ENCODE peak calls at places on chromosomes 11 and 22, in nine cellular contexts. C is CD4-positive, alpha-beta memory T cell; P is activated naive CD8-positive, alpha-beta T cell treated with anti-CD3 and anti-CD28 coated beads, Interleukin-2, amount 50 U/mL, for 24 hours; L is non-pigmented ciliary epithelial cell; B is bronchial epithelial cell; V is stimulated activated CD4-positive, alpha-beta T cell treated with anti-CD3 and anti-CD28 coated beads, Interleukin-1b, Interleukin-23, amount 100 ng/mL, for 24 hours; F is NK-92 treated with Interleukin-12 subunit alpha and Interleukin-12 subunit beta, amount 100 ng/mL, for 24 hours; H is activated CD4-positive, alpha-beta T cell treated with anti-CD3 and anti-CD28 coated beads, Interleukin-2, amount 50 U/mL, for 48 hours; E is midbrain. M is an unnamed sample.

GRCh38 chr11:71418643-71419042 is 29.6 kb downstream of the DHCR7 start:
- DNase-seq in F (no peak), P (peak), L (no peak), V (no peak), B (no peak), H (peak), E (no peak), C (no peak), M (no peak)

GRCh38 chr11:106420048-106420665 is 342.7 kb downstream of the AASDHPPT start:
- DNase-seq in H (no peak), E (peak), F (no peak), V (no peak), L (no peak), C (no peak), P (no peak), B (no peak), M (no peak)

GRCh38 chr22:40002935-40003715 is 8.4 kb downstream of the FAM83F start:
- DNase-seq in B (no peak), H (no peak), F (no peak), C (no peak), V (no peak), L (no peak), P (no peak), E (no peak), M (no peak)

GRCh38 chr11:3049430-3050243 is 7.6 kb downstream of the CARS1 start:
- DNase-seq in P (peak), V (peak), C (peak), L (peak), B (peak), F (no peak), H (peak), E (peak), M (peak)

GRCh38 chr11:94793822-94794221 is 25.7 kb downstream of the AMOTL1 start:
- DNase-seq in V (no peak), H (no peak), B (peak), C (no peak), L (peak), F (no peak), E (no peak), P (no peak), M (no peak)

GRCh38 chr11:102950622-102951081 is 4.9 kb downstream of the MMP13 start:
- DNase-seq in C (no peak), E (no peak), P (no peak), B (peak), V (no peak), L (no peak), F (no peak), H (no peak), M (no peak)

GRCh38 chr11:108592591-108593213 is 866 bp downstream of the EXPH5 start:
- DNase-seq in E (no peak), V (peak), C (peak), F (no peak), B (no peak), H (peak), P (peak), L (no peak), M (no peak)

GRCh38 chr22:26713823-26714449 is 56.5 kb downstream of the MIAT start:
- DNase-seq in F (no peak), C (no peak), V (no peak), H (no peak), B (peak), E (no peak), P (no peak), L (peak), M (no peak)

GRCh38 chr11:60868682-60869450 is 1.5 kb downstream of the ZP1 start:
- DNase-seq in F (no peak), C (no peak), E (no peak), B (no peak), V (no peak), L (no peak), P (no peak), H (no peak), M (no peak)

GRCh38 chr11:33801821-33802413 is 27.6 kb upstream of the FBXO3 start:
- DNase-seq in P (no peak), H (no peak), V (no peak), E (no peak), B (no peak), F (no peak), L (no peak), C (no peak), M (no peak)

GRCh38 chr11:41950470-41951143 is 491.2 kb upstream of the LRRC4C start:
- DNase-seq in C (no peak), H (no peak), P (no peak), E (no peak), V (no peak), F (no peak), B (no peak), L (no peak), M (no peak)

GRCh38 chr22:40671796-40672360 is 7.4 kb upstream of the MCHR1 start:
- DNase-seq in F (no peak), H (no peak), P (no peak), E (no peak), B (no peak), V (no peak), C (no peak), L (no peak), M (no peak)

GRCh38 chr11:70410276-70410675 is 11.9 kb downstream of the CTTN start:
- DNase-seq in B (no peak), P (no peak), F (no peak), H (no peak), E (peak), C (no peak), L (no peak), V (no peak), M (no peak)

GRCh38 chr22:21779444-21779843 is 43.9 kb upstream of the YPEL1 start:
- DNase-seq in E (no peak), P (no peak), V (no peak), B (no peak), H (no peak), L (no peak), C (no peak), F (no peak), M (no peak)

GRCh38 chr22:38338772-38339379 is 21.6 kb upstream of the CSNK1E start:
- DNase-seq in E (no peak), H (no peak), L (no peak), F (no peak), C (no peak), B (no peak), P (no peak), V (no peak), M (no peak)

GRCh38 chr11:134497586-134497985 is 85.5 kb upstream of the B3GAT1 start:
- DNase-seq in H (no peak), C (no peak), E (no peak), B (no peak), V (no peak), P (no peak), F (no peak), L (no peak), M (no peak)

GRCh38 chr11:58745705-58746364 is 14.1 kb upstream of the GLYAT start:
- DNase-seq in F (no peak), P (no peak), L (no peak), E (no peak), B (no peak), V (no peak), C (no peak), H (no peak), M (peak)

GRCh38 chr11:76785513-76785912 is 2.4 kb downstream of the TSKU start:
- DNase-seq in E (no peak), L (no peak), V (no peak), B (no peak), P (no peak), C (no peak), H (no peak), F (no peak), M (no peak)

GRCh38 chr11:19259487-19260345 is 19.0 kb upstream of the E2F8 start:
- DNase-seq in L (no peak), E (peak), H (peak), V (peak), P (peak), C (no peak), B (peak), F (peak), M (peak)

GRCh38 chr11:60121259-60121658 is 32.8 kb downstream of the MS4A2 start:
- DNase-seq in L (no peak), H (no peak), B (peak), E (no peak), P (no peak), V (no peak), F (no peak), C (no peak), M (no peak)

GRCh38 chr22:42621505-42622002 is 6.9 kb upstream of the POLDIP3 start:
- DNase-seq in L (no peak), V (peak), E (peak), F (peak), B (peak), P (peak), C (no peak), H (peak), M (peak)

GRCh38 chr11:2769779-2770555 is 70.2 kb upstream of the KCNQ1OT1 start:
- DNase-seq in P (no peak), C (no peak), V (no peak), B (no peak), H (no peak), F (no peak), L (no peak), E (no peak), M (no peak)

GRCh38 chr11:133966924-133967598 is 10.3 kb upstream of the IGSF9B start:
- DNase-seq in P (peak), F (no peak), L (no peak), C (peak), H (peak), B (no peak), V (peak), E (no peak), M (no peak)

M was measured in HS-27A.